ENCODE peak calls at places on chromosome 1, in six cellular contexts. J is AG08396; G is HCT116; B is activated CD8-positive, alpha-beta memory T cell treated with anti-CD3 and anti-CD28 coated beads for 48 hours; D is G401; Y is amygdala. P is an unnamed sample.

GRCh38 chr1:31221072-31221471 is 18.6 kb downstream of the NKAIN1 start:
- DNase-seq in J (no peak), G (no peak), B (no peak), D (no peak), Y (no peak), P (no peak)

GRCh38 chr1:36207339-36207738 is 16.9 kb upstream of the THRAP3 start:
- DNase-seq in J (peak), G (no peak), B (no peak), D (peak), Y (peak), P (no peak)

GRCh38 chr1:29821605-29822004 is 585.3 kb downstream of the PTPRU start:
- DNase-seq in J (no peak), G (no peak), B (no peak), D (no peak), Y (no peak), P (no peak)

GRCh38 chr1:247962911-247963588 is 2.0 kb upstream of the OR2AK2 start:
- DNase-seq in J (no peak), G (no peak), B (no peak), D (no peak), Y (no peak), P (no peak)

GRCh38 chr1:239920214-239920613 is 171.5 kb upstream of the FMN2 start:
- DNase-seq in J (no peak), G (no peak), B (no peak), D (no peak), Y (no peak), P (no peak)

GRCh38 chr1:51712590-51712989 is 95.7 kb downstream of the OSBPL9 start:
- DNase-seq in J (no peak), G (no peak), B (no peak), D (no peak), Y (no peak), P (no peak)

GRCh38 chr1:197467881-197468280 is 199.8 kb downstream of the CRB1 start:
- DNase-seq in J (no peak), G (no peak), B (no peak), D (no peak), Y (no peak), P (no peak)

GRCh38 chr1:150703427-150703826 is 6.5 kb upstream of the GOLPH3L start:
- DNase-seq in J (no peak), G (no peak), B (no peak), D (no peak), Y (no peak), P (no peak)

GRCh38 chr1:154912755-154913154 is 23.8 kb downstream of the PMVK start:
- DNase-seq in J (no peak), G (no peak), B (no peak), D (no peak), Y (no peak), P (no peak)

GRCh38 chr1:178864326-178864725 is 6.6 kb downstream of the ANGPTL1 start:
- DNase-seq in J (no peak), G (no peak), B (no peak), D (no peak), Y (no peak), P (no peak)

GRCh38 chr1:21937034-21937371 is at the start of gene HSPG2:
- DNase-seq in J (no peak), G (no peak), B (no peak), D (no peak), Y (no peak), P (no peak)

GRCh38 chr1:46489638-46490602 is at the start of gene DMBX1:
- DNase-seq in J (peak), G (peak), B (no peak), D (no peak), Y (no peak), P (no peak)

GRCh38 chr1:224509881-224510280 is 75.3 kb upstream of the WDR26 start:
- DNase-seq in J (peak), G (no peak), B (no peak), D (no peak), Y (no peak), P (no peak)

GRCh38 chr1:90940746-90941145 is 81.1 kb downstream of the ZNF644 start:
- DNase-seq in J (no peak), G (no peak), B (no peak), D (no peak), Y (no peak), P (no peak)

GRCh38 chr1:179706339-179706941 is 36.7 kb upstream of the FAM163A start:
- DNase-seq in J (peak), G (peak), B (no peak), D (peak), Y (peak), P (peak)

GRCh38 chr1:91700771-91701493 is 185.0 kb downstream of the TGFBR3 start:
- DNase-seq in J (no peak), G (no peak), B (no peak), D (no peak), Y (no peak), P (no peak)

GRCh38 chr1:9371391-9371935 is 78.8 kb downstream of the SPSB1 start:
- DNase-seq in J (peak), G (no peak), B (no peak), D (no peak), Y (no peak), P (no peak)

GRCh38 chr1:99969260-99969728 is 502 bp upstream of the SLC35A3 start:
- DNase-seq in J (no peak), G (peak), B (no peak), D (no peak), Y (no peak), P (peak)

GRCh38 chr1:225763815-225764548 is 13.6 kb upstream of the SRP9 start:
- DNase-seq in J (no peak), G (no peak), B (no peak), D (peak), Y (no peak), P (no peak)

GRCh38 chr1:228647523-228648444 is 87.5 kb upstream of the RHOU start:
- DNase-seq in J (peak), G (peak), B (no peak), D (peak), Y (no peak), P (no peak)

GRCh38 chr1:212475151-212475550 is 42.4 kb downstream of the NENF start:
- DNase-seq in J (no peak), G (no peak), B (no peak), D (no peak), Y (no peak), P (peak)

GRCh38 chr1:15525043-15525958 is 1.3 kb upstream of the CASP9 start:
- DNase-seq in J (no peak), G (peak), B (no peak), D (peak), Y (peak), P (peak)

P was measured in pons.